ENCODE peak calls at places on chromosomes 12 and 14, in ten cellular contexts. One of them, this sample, is unnamed.

GRCh38 chr12:26135571-26135970 is 10.7 kb upstream of the BHLHE41 start:
- DNase-seq in A172: no peak
- DNase-seq in GM12864: no peak
- DNase-seq in IMR-90: no peak
- DNase-seq in M059J: no peak
- DNase-seq in stimulated activated CD4-positive, alpha-beta T cell treated with anti-CD3 and anti-CD28 coated beads, Interleukin-4, amount 100 ng/mL, for 4 hours: no peak
- DNase-seq in NCI-H345: no peak
- DNase-seq in GM12892: no peak
- DNase-seq in fibroblast of gingiva: no peak
- DNase-seq in stimulated activated CD8-positive, alpha-beta memory T cell treated with anti-CD3 and anti-CD28 coated beads, Interleukin-4, amount 100 ng/mL, for 1 hour: no peak
- DNase-seq in this sample: no peak

GRCh38 chr12:16586350-16587109 is 19.4 kb downstream of the LMO3 start:
- DNase-seq in stimulated activated CD4-positive, alpha-beta T cell treated with anti-CD3 and anti-CD28 coated beads, Interleukin-4, amount 100 ng/mL, for 4 hours: no peak
- DNase-seq in A172: no peak
- DNase-seq in NCI-H345: no peak
- DNase-seq in fibroblast of gingiva: peak
- DNase-seq in M059J: no peak
- DNase-seq in GM12892: no peak
- DNase-seq in IMR-90: peak
- DNase-seq in stimulated activated CD8-positive, alpha-beta memory T cell treated with anti-CD3 and anti-CD28 coated beads, Interleukin-4, amount 100 ng/mL, for 1 hour: no peak
- DNase-seq in GM12864: no peak
- DNase-seq in this sample: no peak

GRCh38 chr14:29925736-29926135 is 1.9 kb downstream of the PRKD1 start:
- DNase-seq in fibroblast of gingiva: no peak
- DNase-seq in GM12892: no peak
- DNase-seq in A172: no peak
- DNase-seq in GM12864: no peak
- DNase-seq in stimulated activated CD4-positive, alpha-beta T cell treated with anti-CD3 and anti-CD28 coated beads, Interleukin-4, amount 100 ng/mL, for 4 hours: no peak
- DNase-seq in M059J: peak
- DNase-seq in stimulated activated CD8-positive, alpha-beta memory T cell treated with anti-CD3 and anti-CD28 coated beads, Interleukin-4, amount 100 ng/mL, for 1 hour: no peak
- DNase-seq in NCI-H345: no peak
- DNase-seq in IMR-90: peak
- DNase-seq in this sample: no peak

GRCh38 chr14:104438166-104438887 is 141.2 kb upstream of the C14orf180 start:
- DNase-seq in fibroblast of gingiva: no peak
- DNase-seq in M059J: no peak
- DNase-seq in GM12864: no peak
- DNase-seq in NCI-H345: no peak
- DNase-seq in IMR-90: no peak
- DNase-seq in GM12892: no peak
- DNase-seq in A172: no peak
- DNase-seq in stimulated activated CD8-positive, alpha-beta memory T cell treated with anti-CD3 and anti-CD28 coated beads, Interleukin-4, amount 100 ng/mL, for 1 hour: no peak
- DNase-seq in stimulated activated CD4-positive, alpha-beta T cell treated with anti-CD3 and anti-CD28 coated beads, Interleukin-4, amount 100 ng/mL, for 4 hours: no peak
- DNase-seq in this sample: no peak

GRCh38 chr12:67650528-67651379 is 2.2 kb downstream of the DYRK2 start:
- DNase-seq in stimulated activated CD8-positive, alpha-beta memory T cell treated with anti-CD3 and anti-CD28 coated beads, Interleukin-4, amount 100 ng/mL, for 1 hour: no peak
- DNase-seq in fibroblast of gingiva: no peak
- DNase-seq in M059J: no peak
- DNase-seq in stimulated activated CD4-positive, alpha-beta T cell treated with anti-CD3 and anti-CD28 coated beads, Interleukin-4, amount 100 ng/mL, for 4 hours: no peak
- DNase-seq in GM12892: no peak
- DNase-seq in A172: no peak
- DNase-seq in IMR-90: no peak
- DNase-seq in GM12864: no peak
- DNase-seq in NCI-H345: no peak
- DNase-seq in this sample: no peak

GRCh38 chr12:15636060-15636890 is 152.9 kb downstream of the EPS8 start:
- DNase-seq in GM12892: no peak
- DNase-seq in stimulated activated CD8-positive, alpha-beta memory T cell treated with anti-CD3 and anti-CD28 coated beads, Interleukin-4, amount 100 ng/mL, for 1 hour: no peak
- DNase-seq in M059J: peak
- DNase-seq in fibroblast of gingiva: no peak
- DNase-seq in IMR-90: no peak
- DNase-seq in GM12864: no peak
- DNase-seq in NCI-H345: peak
- DNase-seq in stimulated activated CD4-positive, alpha-beta T cell treated with anti-CD3 and anti-CD28 coated beads, Interleukin-4, amount 100 ng/mL, for 4 hours: no peak
- DNase-seq in A172: no peak
- DNase-seq in this sample: no peak

GRCh38 chr12:92257261-92257660 is 111.6 kb upstream of the BTG1 start:
- DNase-seq in stimulated activated CD4-positive, alpha-beta T cell treated with anti-CD3 and anti-CD28 coated beads, Interleukin-4, amount 100 ng/mL, for 4 hours: no peak
- DNase-seq in GM12864: no peak
- DNase-seq in stimulated activated CD8-positive, alpha-beta memory T cell treated with anti-CD3 and anti-CD28 coated beads, Interleukin-4, amount 100 ng/mL, for 1 hour: no peak
- DNase-seq in NCI-H345: no peak
- DNase-seq in A172: no peak
- DNase-seq in fibroblast of gingiva: no peak
- DNase-seq in IMR-90: no peak
- DNase-seq in M059J: peak
- DNase-seq in GM12892: no peak
- DNase-seq in this sample: no peak

GRCh38 chr12:12726543-12727093 is 9.4 kb downstream of the CDKN1B start:
- DNase-seq in A172: no peak
- DNase-seq in GM12864: no peak
- DNase-seq in stimulated activated CD4-positive, alpha-beta T cell treated with anti-CD3 and anti-CD28 coated beads, Interleukin-4, amount 100 ng/mL, for 4 hours: no peak
- DNase-seq in fibroblast of gingiva: peak
- DNase-seq in M059J: peak
- DNase-seq in NCI-H345: no peak
- DNase-seq in GM12892: no peak
- DNase-seq in IMR-90: peak
- DNase-seq in stimulated activated CD8-positive, alpha-beta memory T cell treated with anti-CD3 and anti-CD28 coated beads, Interleukin-4, amount 100 ng/mL, for 1 hour: no peak
- DNase-seq in this sample: no peak